ENCODE peak calls at places on chromosomes 5 and 9, in six cellular contexts. V is cardiac fibroblast, J is HEK293T, P is HepG2, H is cerebellum, D is D341Med. U is an unnamed sample.

GRCh38 chr9:112408819-112409218 is 28.9 kb downstream of the HSDL2 start:
- DNase-seq in V (no peak), H (no peak), J (no peak), D (no peak), P (no peak), U (no peak)

GRCh38 chr5:30040483-30041116 is 1152.9 kb upstream of the CDH6 start:
- DNase-seq in D (peak), V (peak), H (peak), P (peak), J (peak), U (peak)

GRCh38 chr5:95858023-95858461 is 35.5 kb upstream of the GLRX start:
- DNase-seq in H (no peak), D (no peak), V (peak), J (no peak), P (peak), U (no peak)

GRCh38 chr9:134549336-134549735 is 92.3 kb upstream of the COL5A1 start:
- DNase-seq in D (no peak), J (no peak), P (no peak), H (no peak), V (no peak), U (no peak)

GRCh38 chr5:95403996-95404395 is 12.8 kb downstream of the FAM81B start:
- DNase-seq in J (peak), D (no peak), H (no peak), P (no peak), V (peak), U (peak)

GRCh38 chr9:114046876-114047275 is 31.2 kb downstream of the AMBP start:
- DNase-seq in D (no peak), H (no peak), V (peak), J (no peak), P (no peak), U (no peak)

GRCh38 chr5:113330533-113331200 is 104.1 kb downstream of the TSSK1B start:
- DNase-seq in H (peak), D (peak), J (peak), P (peak), V (peak), U (peak)

GRCh38 chr5:126192226-126192625 is 231.0 kb upstream of the GRAMD2B start:
- DNase-seq in H (no peak), J (no peak), D (no peak), V (peak), P (no peak), U (no peak)

GRCh38 chr9:88034964-88035363 is 60.6 kb upstream of the CDK20 start:
- DNase-seq in H (no peak), V (no peak), P (no peak), J (no peak), D (no peak), U (no peak)

GRCh38 chr9:111810908-111811307 is 16.2 kb upstream of the SHOC1 start:
- DNase-seq in V (no peak), H (no peak), J (no peak), D (no peak), P (no peak), U (no peak)

GRCh38 chr5:16666861-16667481 is 50.2 kb upstream of the RETREG1 start:
- DNase-seq in D (no peak), V (peak), P (peak), H (peak), J (no peak), U (no peak)

GRCh38 chr9:112334319-112334828 is 955 bp upstream of the PTBP3 start:
- DNase-seq in D (no peak), P (peak), J (no peak), H (no peak), V (peak), U (peak)

GRCh38 chr9:91833096-91833877 is 116.7 kb downstream of the ROR2 start:
- DNase-seq in V (no peak), H (no peak), J (no peak), P (no peak), D (no peak), U (no peak)

GRCh38 chr9:111896942-111897830 is 572 bp downstream of the UGCG start:
- DNase-seq in P (peak), V (peak), J (peak), D (peak), H (peak), U (peak)

GRCh38 chr9:83754383-83754977 is 46.7 kb upstream of the UBQLN1 start:
- DNase-seq in V (no peak), D (no peak), H (no peak), P (no peak), J (no peak), U (no peak)

GRCh38 chr9:77291714-77292113 is 114.4 kb downstream of the VPS13A start:
- DNase-seq in V (peak), J (peak), P (peak), D (peak), H (no peak), U (no peak)

GRCh38 chr9:125994066-125994943 is 247.1 kb downstream of the PBX3 start:
- DNase-seq in D (no peak), V (no peak), J (no peak), H (no peak), P (no peak), U (no peak)

GRCh38 chr9:17799383-17799782 is 220.5 kb downstream of the SH3GL2 start:
- DNase-seq in D (no peak), J (no peak), V (peak), P (no peak), H (no peak), U (no peak)

U was measured in MG63.